ENCODE peak calls at places on chromosomes 13 and 19, in eight cellular contexts. One of them, this sample, is unnamed.

GRCh38 chr19:49887037-49887652 is 9.5 kb downstream of the IL4I1 start:
- DNase-seq in ureter: no peak
- DNase-seq in stimulated activated CD4-positive, alpha-beta T cell treated with anti-CD3 and anti-CD28 coated beads, Interleukin-15, amount 100 ng/mL, for 1 hour: no peak
- DNase-seq in heart right ventricle: peak; percentile 19
- DNase-seq in PC-9: no peak
- DNase-seq in uterus: peak; percentile 7
- DNase-seq in AG04450: no peak
- DNase-seq in posterior vena cava: no peak
- DNase-seq in this sample: no peak

GRCh38 chr19:12668937-12669271 is 2.3 kb downstream of the WDR83 start:
- DNase-seq in ureter: no peak
- DNase-seq in stimulated activated CD4-positive, alpha-beta T cell treated with anti-CD3 and anti-CD28 coated beads, Interleukin-15, amount 100 ng/mL, for 1 hour: peak; percentile 49
- DNase-seq in heart right ventricle: peak; percentile 45
- DNase-seq in PC-9: peak; percentile 60
- DNase-seq in uterus: peak; percentile 47
- DNase-seq in AG04450: peak; percentile 20
- DNase-seq in posterior vena cava: peak; percentile 87
- DNase-seq in this sample: no peak

GRCh38 chr13:49996166-49996915 is 501 bp upstream of the TRIM13 start:
- DNase-seq in ureter: peak; percentile 93
- DNase-seq in stimulated activated CD4-positive, alpha-beta T cell treated with anti-CD3 and anti-CD28 coated beads, Interleukin-15, amount 100 ng/mL, for 1 hour: peak; percentile 84
- DNase-seq in heart right ventricle: peak; percentile 93
- DNase-seq in PC-9: peak; percentile 89
- DNase-seq in uterus: peak; percentile 92
- DNase-seq in AG04450: peak; percentile 78
- DNase-seq in posterior vena cava: peak; percentile 97
- DNase-seq in this sample: peak; percentile 61

GRCh38 chr19:12052057-12052570 is 647 bp downstream of the ZNF878 start:
- DNase-seq in ureter: no peak
- DNase-seq in stimulated activated CD4-positive, alpha-beta T cell treated with anti-CD3 and anti-CD28 coated beads, Interleukin-15, amount 100 ng/mL, for 1 hour: no peak
- DNase-seq in heart right ventricle: no peak
- DNase-seq in PC-9: no peak
- DNase-seq in uterus: no peak
- DNase-seq in AG04450: no peak
- DNase-seq in posterior vena cava: no peak
- DNase-seq in this sample: no peak

GRCh38 chr13:113121183-113121927 is 1.2 kb upstream of the F10 start:
- DNase-seq in ureter: no peak
- DNase-seq in stimulated activated CD4-positive, alpha-beta T cell treated with anti-CD3 and anti-CD28 coated beads, Interleukin-15, amount 100 ng/mL, for 1 hour: no peak
- DNase-seq in heart right ventricle: no peak
- DNase-seq in PC-9: no peak
- DNase-seq in uterus: no peak
- DNase-seq in AG04450: no peak
- DNase-seq in posterior vena cava: peak; percentile 76
- DNase-seq in this sample: no peak

GRCh38 chr19:46610851-46611770 is 10.0 kb downstream of the CALM3 start:
- DNase-seq in ureter: no peak
- DNase-seq in stimulated activated CD4-positive, alpha-beta T cell treated with anti-CD3 and anti-CD28 coated beads, Interleukin-15, amount 100 ng/mL, for 1 hour: no peak
- DNase-seq in heart right ventricle: no peak
- DNase-seq in PC-9: no peak
- DNase-seq in uterus: no peak
- DNase-seq in AG04450: no peak
- DNase-seq in posterior vena cava: peak; percentile 63
- DNase-seq in this sample: no peak

GRCh38 chr19:8196271-8196908 is 12.8 kb upstream of the CERS4 start:
- DNase-seq in ureter: no peak
- DNase-seq in stimulated activated CD4-positive, alpha-beta T cell treated with anti-CD3 and anti-CD28 coated beads, Interleukin-15, amount 100 ng/mL, for 1 hour: no peak
- DNase-seq in heart right ventricle: no peak
- DNase-seq in PC-9: no peak
- DNase-seq in uterus: no peak
- DNase-seq in AG04450: no peak
- DNase-seq in posterior vena cava: no peak
- DNase-seq in this sample: no peak

GRCh38 chr13:32045537-32045936 is 14.0 kb downstream of the FRY start:
- DNase-seq in ureter: no peak
- DNase-seq in stimulated activated CD4-positive, alpha-beta T cell treated with anti-CD3 and anti-CD28 coated beads, Interleukin-15, amount 100 ng/mL, for 1 hour: no peak
- DNase-seq in heart right ventricle: no peak
- DNase-seq in PC-9: no peak
- DNase-seq in uterus: no peak
- DNase-seq in AG04450: no peak
- DNase-seq in posterior vena cava: no peak
- DNase-seq in this sample: no peak

GRCh38 chr13:37109080-37109678 is 3.7 kb upstream of the CSNK1A1L start:
- DNase-seq in ureter: no peak
- DNase-seq in stimulated activated CD4-positive, alpha-beta T cell treated with anti-CD3 and anti-CD28 coated beads, Interleukin-15, amount 100 ng/mL, for 1 hour: no peak
- DNase-seq in heart right ventricle: peak; percentile 23
- DNase-seq in PC-9: no peak
- DNase-seq in uterus: no peak
- DNase-seq in AG04450: peak; percentile 10
- DNase-seq in posterior vena cava: no peak
- DNase-seq in this sample: no peak

GRCh38 chr19:35142531-35143230 is 374 bp upstream of the FXYD7 start:
- DNase-seq in ureter: no peak
- DNase-seq in stimulated activated CD4-positive, alpha-beta T cell treated with anti-CD3 and anti-CD28 coated beads, Interleukin-15, amount 100 ng/mL, for 1 hour: peak; percentile 56
- DNase-seq in heart right ventricle: no peak
- DNase-seq in PC-9: peak; percentile 69
- DNase-seq in uterus: no peak
- DNase-seq in AG04450: no peak
- DNase-seq in posterior vena cava: peak; percentile 85
- DNase-seq in this sample: no peak

GRCh38 chr13:112172017-112172416 is 105.1 kb downstream of the SOX1 start:
- DNase-seq in ureter: no peak
- DNase-seq in stimulated activated CD4-positive, alpha-beta T cell treated with anti-CD3 and anti-CD28 coated beads, Interleukin-15, amount 100 ng/mL, for 1 hour: no peak
- DNase-seq in heart right ventricle: no peak
- DNase-seq in PC-9: no peak
- DNase-seq in uterus: no peak
- DNase-seq in AG04450: no peak
- DNase-seq in posterior vena cava: no peak
- DNase-seq in this sample: no peak

GRCh38 chr19:46082728-46083050 is 41.8 kb downstream of the IGFL3 start:
- DNase-seq in ureter: no peak
- DNase-seq in stimulated activated CD4-positive, alpha-beta T cell treated with anti-CD3 and anti-CD28 coated beads, Interleukin-15, amount 100 ng/mL, for 1 hour: no peak
- DNase-seq in heart right ventricle: no peak
- DNase-seq in PC-9: no peak
- DNase-seq in uterus: no peak
- DNase-seq in AG04450: no peak
- DNase-seq in posterior vena cava: no peak
- DNase-seq in this sample: no peak

GRCh38 chr13:22735381-22735995 is 445.3 kb upstream of the SGCG start:
- DNase-seq in ureter: no peak
- DNase-seq in stimulated activated CD4-positive, alpha-beta T cell treated with anti-CD3 and anti-CD28 coated beads, Interleukin-15, amount 100 ng/mL, for 1 hour: no peak
- DNase-seq in heart right ventricle: no peak
- DNase-seq in PC-9: no peak
- DNase-seq in uterus: no peak
- DNase-seq in AG04450: no peak
- DNase-seq in posterior vena cava: no peak
- DNase-seq in this sample: no peak

GRCh38 chr19:42123765-42124164 is 8.5 kb downstream of the POU2F2 start:
- DNase-seq in ureter: no peak
- DNase-seq in stimulated activated CD4-positive, alpha-beta T cell treated with anti-CD3 and anti-CD28 coated beads, Interleukin-15, amount 100 ng/mL, for 1 hour: no peak
- DNase-seq in heart right ventricle: no peak
- DNase-seq in PC-9: no peak
- DNase-seq in uterus: no peak
- DNase-seq in AG04450: no peak
- DNase-seq in posterior vena cava: no peak
- DNase-seq in this sample: no peak

GRCh38 chr19:49591731-49592485 is 926 bp downstream of the PRR12 start:
- DNase-seq in ureter: peak; percentile 68
- DNase-seq in stimulated activated CD4-positive, alpha-beta T cell treated with anti-CD3 and anti-CD28 coated beads, Interleukin-15, amount 100 ng/mL, for 1 hour: no peak
- DNase-seq in heart right ventricle: peak; percentile 42
- DNase-seq in PC-9: peak; percentile 76
- DNase-seq in uterus: peak; percentile 55
- DNase-seq in AG04450: no peak
- DNase-seq in posterior vena cava: no peak
- DNase-seq in this sample: no peak

GRCh38 chr13:36192166-36192565 is 22.2 kb downstream of the SOHLH2 start:
- DNase-seq in ureter: no peak
- DNase-seq in stimulated activated CD4-positive, alpha-beta T cell treated with anti-CD3 and anti-CD28 coated beads, Interleukin-15, amount 100 ng/mL, for 1 hour: no peak
- DNase-seq in heart right ventricle: no peak
- DNase-seq in PC-9: no peak
- DNase-seq in uterus: no peak
- DNase-seq in AG04450: no peak
- DNase-seq in posterior vena cava: no peak
- DNase-seq in this sample: no peak

GRCh38 chr19:39341122-39341719 is 1.0 kb upstream of the SAMD4B start:
- DNase-seq in ureter: no peak
- DNase-seq in stimulated activated CD4-positive, alpha-beta T cell treated with anti-CD3 and anti-CD28 coated beads, Interleukin-15, amount 100 ng/mL, for 1 hour: no peak
- DNase-seq in heart right ventricle: peak; percentile 32
- DNase-seq in PC-9: no peak
- DNase-seq in uterus: no peak
- DNase-seq in AG04450: no peak
- DNase-seq in posterior vena cava: no peak
- DNase-seq in this sample: no peak